ENCODE peak calls at places on chromosomes 1 and 21, in six cellular contexts. One of them, this sample, is unnamed.

GRCh38 chr1:20093940-20094391 is 24.0 kb downstream of the PLA2G5 start:
- DNase-seq in A549: no peak
- DNase-seq in mucosa of gallbladder: peak; percentile 25
- DNase-seq in AG20443: peak; percentile 73
- DNase-seq in lower lobe of right lung: no peak
- DNase-seq in GM12892: no peak
- DNase-seq in this sample: no peak

GRCh38 chr1:53738205-53739108 is 507 bp downstream of the GLIS1 start:
- DNase-seq in A549: no peak
- DNase-seq in mucosa of gallbladder: no peak
- DNase-seq in AG20443: peak; percentile 29
- DNase-seq in lower lobe of right lung: no peak
- DNase-seq in GM12892: no peak
- DNase-seq in this sample: peak; percentile 80

GRCh38 chr1:221392453-221392852 is 349.4 kb downstream of the DUSP10 start:
- DNase-seq in A549: no peak
- DNase-seq in mucosa of gallbladder: no peak
- DNase-seq in AG20443: peak; percentile 74
- DNase-seq in lower lobe of right lung: no peak
- DNase-seq in GM12892: no peak
- DNase-seq in this sample: no peak

GRCh38 chr21:42651515-42652401 is 1.7 kb upstream of the PDE9A start:
- DNase-seq in A549: no peak
- DNase-seq in mucosa of gallbladder: no peak
- DNase-seq in AG20443: no peak
- DNase-seq in lower lobe of right lung: peak; percentile 34
- DNase-seq in GM12892: no peak
- DNase-seq in this sample: peak; percentile 52

GRCh38 chr21:42939581-42940413 is 14.4 kb upstream of the ERVH48-1 start:
- DNase-seq in A549: peak; percentile 76
- DNase-seq in mucosa of gallbladder: peak; percentile 84
- DNase-seq in AG20443: peak; percentile 95
- DNase-seq in lower lobe of right lung: no peak
- DNase-seq in GM12892: no peak
- DNase-seq in this sample: no peak

GRCh38 chr1:35079003-35079930 is at the start of gene ZMYM1:
- DNase-seq in A549: peak; percentile 76
- DNase-seq in mucosa of gallbladder: peak; percentile 75
- DNase-seq in AG20443: peak; percentile 97
- DNase-seq in lower lobe of right lung: peak; percentile 90
- DNase-seq in GM12892: peak; percentile 79
- DNase-seq in this sample: peak; percentile 87

GRCh38 chr1:99613716-99614115 is 32.2 kb upstream of the PALMD start:
- DNase-seq in A549: no peak
- DNase-seq in mucosa of gallbladder: no peak
- DNase-seq in AG20443: no peak
- DNase-seq in lower lobe of right lung: no peak
- DNase-seq in GM12892: no peak
- DNase-seq in this sample: no peak

GRCh38 chr1:203133969-203134725 is 6.6 kb downstream of the ADORA1 start:
- DNase-seq in A549: no peak
- DNase-seq in mucosa of gallbladder: no peak
- DNase-seq in AG20443: no peak
- DNase-seq in lower lobe of right lung: no peak
- DNase-seq in GM12892: no peak
- DNase-seq in this sample: peak; percentile 51